ENCODE peak calls at places on chromosomes 12 and 14, in seven cellular contexts. D, P, F, G, Z, C and U are unnamed samples.

GRCh38 chr12:74891276-74891675 is 318.4 kb downstream of the KCNC2 start:
- DNase-seq in F (peak; percentile 54), C (no peak), G (no peak), D (no peak), Z (no peak), P (no peak), U (no peak)

GRCh38 chr12:4443616-4444015 is 2.0 kb downstream of the FGF6 start:
- DNase-seq in F (no peak), G (no peak), D (no peak), C (no peak), P (no peak), Z (no peak), U (peak; percentile 79)

GRCh38 chr12:40310201-40310600 is 85.4 kb downstream of the LRRK2 start:
- DNase-seq in F (no peak), D (no peak), Z (no peak), C (no peak), P (no peak), G (no peak), U (no peak)

GRCh38 chr12:1422604-1423315 is 171.6 kb downstream of the FBXL14 start:
- DNase-seq in F (no peak), P (no peak), D (no peak), C (no peak), Z (no peak), G (no peak), U (no peak)

GRCh38 chr14:68787235-68787727 is 5.6 kb downstream of the ZFP36L1 start:
- DNase-seq in P (no peak), C (peak; percentile 51), G (peak; percentile 77), Z (no peak), F (no peak), D (peak; percentile 12), U (no peak)

GRCh38 chr12:27190761-27191160 is 53.3 kb upstream of the STK38L start:
- DNase-seq in Z (no peak), P (no peak), F (peak; percentile 94), G (no peak), D (no peak), C (no peak), U (no peak)

GRCh38 chr12:132444957-132445883 is 44.7 kb upstream of the FBRSL1 start:
- DNase-seq in D (peak; percentile 50), P (no peak), F (no peak), Z (no peak), C (no peak), G (no peak), U (no peak)

GRCh38 chr12:34394211-34395055 is 372.1 kb downstream of the ALG10 start:
- DNase-seq in P (peak; percentile 52), D (no peak), Z (no peak), C (peak; percentile 6), G (peak; percentile 49), F (no peak), U (peak; percentile 72)

GRCh38 chr12:38502420-38502819 is 185.8 kb downstream of the ALG10B start:
- DNase-seq in P (no peak), D (no peak), F (no peak), G (no peak), C (no peak), Z (no peak), U (no peak)

GRCh38 chr12:94994312-94994711 is 9.2 kb downstream of the NDUFA12 start:
- DNase-seq in Z (peak; percentile 44), C (no peak), F (peak; percentile 81), G (no peak), D (no peak), P (no peak), U (no peak)

GRCh38 chr12:110762891-110763290 is 20.2 kb upstream of the PPP1CC start:
- DNase-seq in G (no peak), P (no peak), C (no peak), F (no peak), D (no peak), Z (no peak), U (no peak)

GRCh38 chr12:114316076-114316475 is 89.9 kb downstream of the TBX5 start:
- DNase-seq in D (no peak), G (no peak), C (no peak), F (peak; percentile 47), P (no peak), Z (peak; percentile 32), U (no peak)

GRCh38 chr14:103519043-103519836 is 3.4 kb downstream of the CKB start:
- DNase-seq in D (no peak), F (no peak), Z (no peak), G (peak; percentile 72), C (peak; percentile 31), P (peak; percentile 72), U (no peak)

GRCh38 chr12:53107122-53107521 is 3.8 kb downstream of the SOAT2 start:
- DNase-seq in D (no peak), F (no peak), G (no peak), C (no peak), P (no peak), Z (no peak), U (no peak)

GRCh38 chr12:105674871-105675699 is 344.6 kb downstream of the C12orf75 start:
- DNase-seq in Z (no peak), C (no peak), G (no peak), D (no peak), P (no peak), F (no peak), U (no peak)

GRCh38 chr14:93788307-93788556 is at the start of gene PRIMA1:
- DNase-seq in Z (no peak), F (no peak), C (no peak), D (peak; percentile 37), G (no peak), P (no peak), U (no peak)

GRCh38 chr14:26765768-26766550 is 168.1 kb upstream of the NOVA1 start:
- DNase-seq in C (peak; percentile 42), Z (no peak), F (peak; percentile 74), D (no peak), P (no peak), G (no peak), U (no peak)